ENCODE peak calls at places on chromosomes 6 and 20, in seven cellular contexts. A is GM18507, M is left cardiac atrium, I is AG08396, L is AG04450, J is M059J, R is GM12865. D is an unnamed sample.

GRCh38 chr6:3904518-3904917 is 55.3 kb downstream of the FAM50B start:
- DNase-seq in A (no peak), M (no peak), I (no peak), L (no peak), J (no peak), R (no peak), D (no peak)

GRCh38 chr20:54217762-54218161 is 9.9 kb downstream of the PFDN4 start:
- DNase-seq in A (no peak), M (no peak), I (no peak), L (no peak), J (no peak), R (no peak), D (no peak)

GRCh38 chr6:93584280-93584679 is 164.9 kb upstream of the EPHA7 start:
- DNase-seq in A (no peak), M (no peak), I (no peak), L (no peak), J (no peak), R (no peak), D (no peak)

GRCh38 chr6:6699741-6700367 is 111.3 kb downstream of the LY86 start:
- DNase-seq in A (no peak), M (peak; percentile 84), I (peak; percentile 90), L (peak; percentile 86), J (peak; percentile 96), R (no peak), D (no peak)

GRCh38 chr6:8066108-8066507 is 1.9 kb upstream of the BLOC1S5 start:
- DNase-seq in A (no peak), M (no peak), I (no peak), L (no peak), J (no peak), R (peak; percentile 17), D (no peak)

GRCh38 chr6:66278115-66278514 is 571.1 kb upstream of the EYS start:
- DNase-seq in A (no peak), M (no peak), I (no peak), L (no peak), J (no peak), R (no peak), D (no peak)

GRCh38 chr6:137076277-137077068 is 31.7 kb upstream of the IL20RA start:
- DNase-seq in A (no peak), M (peak; percentile 72), I (peak; percentile 57), L (peak; percentile 6), J (peak; percentile 71), R (peak; percentile 87), D (peak; percentile 59)

GRCh38 chr6:154157082-154157481 is 118.0 kb downstream of the OPRM1 start:
- DNase-seq in A (no peak), M (no peak), I (no peak), L (no peak), J (peak; percentile 24), R (peak; percentile 64), D (no peak)

GRCh38 chr6:98831057-98832031 is 3.0 kb upstream of the POU3F2 start:
- DNase-seq in A (no peak), M (no peak), I (no peak), L (no peak), J (peak; percentile 64), R (no peak), D (no peak)

GRCh38 chr6:43973351-43973750 is 153.9 kb downstream of the MRPL14 start:
- DNase-seq in A (no peak), M (no peak), I (no peak), L (no peak), J (peak; percentile 47), R (no peak), D (no peak)

GRCh38 chr20:43584448-43585138 is 6.1 kb upstream of the IFT52 start:
- DNase-seq in A (no peak), M (no peak), I (peak; percentile 70), L (peak; percentile 26), J (peak; percentile 93), R (no peak), D (no peak)

GRCh38 chr6:169723991-169724553 is at the start of gene PHF10:
- DNase-seq in A (no peak), M (peak; percentile 49), I (peak; percentile 77), L (no peak), J (peak; percentile 27), R (peak; percentile 51), D (peak; percentile 39)

GRCh38 chr6:136901212-136901784 is 20.8 kb upstream of the SLC35D3 start:
- DNase-seq in A (no peak), M (no peak), I (no peak), L (no peak), J (no peak), R (no peak), D (no peak)

GRCh38 chr20:8933391-8933807 is 135.5 kb upstream of the PLCB4 start:
- DNase-seq in A (no peak), M (no peak), I (no peak), L (no peak), J (peak; percentile 48), R (no peak), D (no peak)

GRCh38 chr6:111841822-111842221 is 31.4 kb downstream of the FYN start:
- DNase-seq in A (no peak), M (no peak), I (peak; percentile 15), L (no peak), J (peak; percentile 75), R (peak; percentile 76), D (no peak)

GRCh38 chr20:50675671-50676376 is 15.5 kb downstream of the RIPOR3 start:
- DNase-seq in A (no peak), M (no peak), I (peak; percentile 31), L (no peak), J (peak; percentile 86), R (no peak), D (no peak)

GRCh38 chr6:65289491-65289890 is 417.5 kb downstream of the EYS start:
- DNase-seq in A (no peak), M (no peak), I (peak; percentile 2), L (no peak), J (peak; percentile 29), R (no peak), D (no peak)

GRCh38 chr6:21523652-21524051 is 69.9 kb upstream of the SOX4 start:
- DNase-seq in A (no peak), M (no peak), I (no peak), L (no peak), J (no peak), R (no peak), D (no peak)

GRCh38 chr6:37731888-37732287 is 34.2 kb upstream of the MDGA1 start:
- DNase-seq in A (peak; percentile 52), M (no peak), I (no peak), L (no peak), J (no peak), R (peak; percentile 65), D (no peak)

GRCh38 chr6:145310116-145310515 is 425.2 kb downstream of the EPM2A start:
- DNase-seq in A (no peak), M (no peak), I (peak; percentile 17), L (peak; percentile 33), J (peak; percentile 78), R (no peak), D (no peak)

GRCh38 chr6:43627008-43627825 is 1.8 kb downstream of the GTPBP2 start:
- DNase-seq in A (no peak), M (peak; percentile 88), I (peak; percentile 89), L (peak; percentile 96), J (peak; percentile 99), R (peak; percentile 61), D (peak; percentile 52)

GRCh38 chr6:164345340-164345739 is 930.8 kb downstream of the QKI start:
- DNase-seq in A (no peak), M (no peak), I (no peak), L (no peak), J (no peak), R (no peak), D (no peak)

GRCh38 chr20:50141018-50141675 is 12.4 kb downstream of the PEDS1 start:
- DNase-seq in A (no peak), M (no peak), I (no peak), L (no peak), J (no peak), R (no peak), D (no peak)

GRCh38 chr20:61579908-61580307 is 327.8 kb downstream of the CDH4 start:
- DNase-seq in A (no peak), M (no peak), I (no peak), L (no peak), J (no peak), R (no peak), D (no peak)

GRCh38 chr6:16712250-16712930 is 48.9 kb downstream of the ATXN1 start:
- DNase-seq in A (no peak), M (no peak), I (no peak), L (no peak), J (peak; percentile 65), R (peak; percentile 70), D (no peak)